ENCODE peak calls at places on chromosomes 4 and X, in seven cellular contexts. F, Q, D, R, W, M and X are unnamed samples.

GRCh38 chrX:72620550-72621145 is 48.0 kb upstream of the HDAC8 start:
- DNase-seq in W (peak; percentile 6), M (peak; percentile 34), R (no peak), Q (no peak), F (peak; percentile 83), D (no peak), X (peak; percentile 74)

GRCh38 chr4:169236901-169237626 is 33.7 kb downstream of the SH3RF1 start:
- DNase-seq in W (no peak), R (no peak), Q (no peak), D (no peak), M (no peak), F (no peak), X (peak; percentile 80)

GRCh38 chr4:128220286-128221235 is 67.1 kb downstream of the PGRMC2 start:
- DNase-seq in F (peak; percentile 65), R (no peak), M (no peak), W (no peak), Q (no peak), D (no peak), X (no peak)

GRCh38 chr4:37601527-37601926 is 84.6 kb downstream of the RELL1 start:
- DNase-seq in Q (no peak), D (no peak), F (peak; percentile 74), M (peak; percentile 56), R (no peak), W (no peak), X (no peak)

GRCh38 chrX:25524150-25524549 is 508.4 kb upstream of the ARX start:
- DNase-seq in F (peak; percentile 76), Q (no peak), M (no peak), D (no peak), W (no peak), R (no peak), X (no peak)

GRCh38 chr4:84324850-84325249 is 174.2 kb downstream of the NKX6-1 start:
- DNase-seq in F (no peak), W (peak; percentile 45), Q (no peak), R (no peak), M (no peak), D (no peak), X (no peak)

GRCh38 chrX:38313190-38313589 is 14.1 kb downstream of the RPGR start:
- DNase-seq in R (no peak), D (no peak), Q (no peak), F (peak; percentile 9), W (no peak), M (no peak), X (no peak)

GRCh38 chr4:70722199-70722791 is 531 bp downstream of the RUFY3 start:
- DNase-seq in Q (no peak), F (peak; percentile 32), W (no peak), R (no peak), M (no peak), D (peak; percentile 67), X (no peak)

GRCh38 chr4:188854451-188854850 is 715.2 kb downstream of the TRIML1 start:
- DNase-seq in Q (no peak), D (no peak), M (no peak), W (no peak), F (peak; percentile 8), R (no peak), X (no peak)

GRCh38 chr4:93152461-93152860 is 676.1 kb upstream of the ATOH1 start:
- DNase-seq in F (no peak), Q (no peak), R (no peak), D (no peak), W (no peak), M (no peak), X (no peak)